ENCODE peak calls at places on chromosomes 16 and 17, in four cellular contexts. One of them, this sample, is unnamed.

GRCh38 chr16:31076319-31076718 is 2.1 kb downstream of the ZNF646 start:
- DNase-seq in SK-N-SH: no peak
- DNase-seq in GM12878: no peak
- DNase-seq in A549: no peak
- DNase-seq in this sample: no peak

GRCh38 chr16:85614338-85615013 is 1.4 kb downstream of the GSE1 start:
- DNase-seq in SK-N-SH: no peak
- DNase-seq in GM12878: no peak
- DNase-seq in A549: peak
- DNase-seq in this sample: no peak

GRCh38 chr17:78045316-78045715 is 83.2 kb downstream of the TMC6 start:
- DNase-seq in SK-N-SH: no peak
- DNase-seq in GM12878: no peak
- DNase-seq in A549: no peak
- DNase-seq in this sample: no peak

GRCh38 chr17:82917656-82918345 is 78.0 kb upstream of the ZNF750 start:
- DNase-seq in SK-N-SH: peak
- DNase-seq in GM12878: no peak
- DNase-seq in A549: peak
- DNase-seq in this sample: peak

GRCh38 chr17:9859781-9860180 is 34.1 kb downstream of the GLP2R start:
- DNase-seq in SK-N-SH: no peak
- DNase-seq in GM12878: no peak
- DNase-seq in A549: no peak
- DNase-seq in this sample: no peak

GRCh38 chr17:81365148-81365600 is 30.1 kb upstream of the BAHCC1 start:
- DNase-seq in SK-N-SH: no peak
- DNase-seq in GM12878: no peak
- DNase-seq in A549: no peak
- DNase-seq in this sample: no peak

GRCh38 chr17:28908640-28909098 is 5.8 kb upstream of the DHRS13 start:
- DNase-seq in SK-N-SH: no peak
- DNase-seq in GM12878: no peak
- DNase-seq in A549: no peak
- DNase-seq in this sample: peak

GRCh38 chr16:12758031-12758669 is 45.5 kb downstream of the CPPED1 start:
- DNase-seq in SK-N-SH: peak
- DNase-seq in GM12878: no peak
- DNase-seq in A549: no peak
- DNase-seq in this sample: no peak

GRCh38 chr17:42120161-42121065 is 754 bp downstream of the KAT2A start:
- DNase-seq in SK-N-SH: peak
- DNase-seq in GM12878: no peak
- DNase-seq in A549: peak
- DNase-seq in this sample: peak

GRCh38 chr16:11996433-11997174 is 20.1 kb downstream of the SNX29 start:
- DNase-seq in SK-N-SH: no peak
- DNase-seq in GM12878: no peak
- DNase-seq in A549: no peak
- DNase-seq in this sample: no peak

GRCh38 chr17:37060094-37060493 is 111.3 kb downstream of the AATF start:
- DNase-seq in SK-N-SH: no peak
- DNase-seq in GM12878: no peak
- DNase-seq in A549: no peak
- DNase-seq in this sample: no peak

GRCh38 chr17:28033972-28034714 is 8.3 kb upstream of the NLK start:
- DNase-seq in SK-N-SH: no peak
- DNase-seq in GM12878: no peak
- DNase-seq in A549: no peak
- DNase-seq in this sample: no peak

GRCh38 chr16:21628772-21629171 is 23.6 kb downstream of the IGSF6 start:
- DNase-seq in SK-N-SH: no peak
- DNase-seq in GM12878: no peak
- DNase-seq in A549: no peak
- DNase-seq in this sample: no peak

GRCh38 chr17:72515291-72516065 is 394.7 kb downstream of the SOX9 start:
- DNase-seq in SK-N-SH: peak
- DNase-seq in GM12878: peak
- DNase-seq in A549: no peak
- DNase-seq in this sample: no peak

DNA sequence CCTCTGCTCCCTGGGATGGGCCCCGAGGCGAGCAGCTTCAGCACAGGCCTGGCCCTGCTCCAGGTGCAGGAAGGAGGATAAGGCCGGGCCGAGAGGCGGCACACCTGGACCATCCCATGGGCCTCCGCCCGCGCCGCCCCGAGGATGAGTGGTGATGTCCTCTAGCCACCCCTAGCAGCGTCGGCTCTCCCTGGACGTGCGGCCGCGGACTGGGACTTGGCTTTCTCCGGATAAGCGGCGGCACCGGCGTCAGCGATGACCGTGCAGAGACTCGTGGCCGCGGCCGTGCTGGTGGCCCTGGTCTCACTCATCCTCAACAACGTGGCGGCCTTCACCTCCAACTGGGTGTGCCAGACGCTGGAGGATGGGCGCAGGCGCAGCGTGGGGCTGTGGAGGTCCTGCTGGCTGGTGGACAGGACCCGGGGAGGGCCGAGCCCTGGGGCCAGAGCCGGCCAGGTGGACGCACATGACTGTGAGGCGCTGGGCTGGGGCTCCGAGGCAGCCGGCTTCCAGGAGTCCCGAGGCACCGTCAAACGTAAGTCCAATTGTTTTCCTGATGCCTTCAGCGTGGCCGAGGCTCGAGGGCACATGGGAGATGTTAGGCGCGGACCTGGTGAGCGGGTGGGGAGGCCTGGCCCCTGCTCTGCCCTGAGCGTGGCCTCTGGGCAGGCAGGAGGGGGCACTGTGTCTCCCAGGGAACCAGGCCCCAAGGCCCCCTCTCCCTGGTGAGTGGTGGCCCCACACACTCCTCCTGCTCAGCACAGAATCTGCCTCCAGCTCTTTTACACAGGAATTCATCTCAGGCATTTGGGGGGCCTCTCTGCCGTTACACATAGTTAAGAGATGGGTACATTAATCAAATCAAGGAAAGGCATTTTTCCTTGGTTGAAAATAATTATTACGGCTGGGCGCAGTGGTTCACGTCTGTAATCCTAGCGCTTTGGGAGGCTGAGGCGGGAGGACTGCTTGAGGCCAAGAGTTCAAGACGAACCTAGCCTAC is 855 bp downstream of the TMEM204 start:
- DNase-seq in SK-N-SH: no peak
- DNase-seq in GM12878: no peak
- DNase-seq in A549: no peak
- DNase-seq in this sample: no peak
- TF ChIP-seq PBX3 in SK-N-SH: no peak
- TF ChIP-seq PBX3 in GM12878: no peak
- TF ChIP-seq PBX3 in A549: no peak
- TF ChIP-seq PBX3 in this sample: no peak

GRCh38 chr17:1485311-1485747 is 7.2 kb downstream of the MYO1C start:
- DNase-seq in SK-N-SH: peak
- DNase-seq in GM12878: no peak
- DNase-seq in A549: peak
- DNase-seq in this sample: peak
- TF ChIP-seq PBX3 in SK-N-SH: no peak
- TF ChIP-seq PBX3 in GM12878: no peak
- TF ChIP-seq PBX3 in A549: peak
- TF ChIP-seq PBX3 in this sample: no peak

GRCh38 chr17:50289268-50289667 is 15.0 kb downstream of the TMEM92 start:
- DNase-seq in SK-N-SH: no peak
- DNase-seq in GM12878: no peak
- DNase-seq in A549: no peak
- DNase-seq in this sample: no peak
- TF ChIP-seq PBX3 in SK-N-SH: no peak
- TF ChIP-seq PBX3 in GM12878: no peak
- TF ChIP-seq PBX3 in A549: no peak
- TF ChIP-seq PBX3 in this sample: no peak

GRCh38 chr17:7128174-7128573 is 13.6 kb upstream of the ASGR2 start:
- DNase-seq in SK-N-SH: no peak
- DNase-seq in GM12878: no peak
- DNase-seq in A549: no peak
- DNase-seq in this sample: no peak

GRCh38 chr17:7132511-7133094 is 18.0 kb upstream of the ASGR2 start:
- DNase-seq in SK-N-SH: no peak
- DNase-seq in GM12878: peak
- DNase-seq in A549: no peak
- DNase-seq in this sample: peak

GRCh38 chr17:7130626-7131467 is 16.2 kb upstream of the ASGR2 start:
- DNase-seq in SK-N-SH: no peak
- DNase-seq in GM12878: no peak
- DNase-seq in A549: no peak
- DNase-seq in this sample: no peak

GRCh38 chr17:7133424-7133823 is 18.8 kb upstream of the ASGR2 start:
- DNase-seq in SK-N-SH: peak
- DNase-seq in GM12878: peak
- DNase-seq in A549: no peak
- DNase-seq in this sample: peak

DNA sequence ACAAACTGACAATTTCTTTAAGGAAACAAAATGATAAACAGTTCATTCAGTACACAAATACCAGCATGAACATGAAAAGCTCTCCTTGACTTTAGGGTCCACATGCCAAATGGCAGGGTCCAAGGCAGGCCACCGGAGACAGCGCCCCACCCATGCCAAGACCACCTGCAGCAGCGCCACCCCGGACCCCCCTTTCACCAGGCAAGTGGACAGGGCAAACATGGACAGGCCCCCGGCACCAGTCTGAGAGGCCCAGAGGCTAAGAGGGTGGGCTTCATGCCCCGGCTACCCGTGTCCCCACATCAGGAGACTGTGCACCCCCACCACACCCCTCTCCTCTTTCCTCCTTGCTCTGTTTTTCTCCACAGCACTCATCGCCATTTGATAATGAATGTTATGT is 14.7 kb upstream of the ASGR2 start:
- DNase-seq in SK-N-SH: no peak
- DNase-seq in GM12878: no peak
- DNase-seq in A549: no peak
- DNase-seq in this sample: no peak
- TF ChIP-seq PBX3 in SK-N-SH: no peak
- TF ChIP-seq PBX3 in GM12878: no peak
- TF ChIP-seq PBX3 in A549: no peak
- TF ChIP-seq PBX3 in this sample: no peak

GRCh38 chr17:38883592-38884526 is 14.0 kb downstream of the LASP1 start:
- DNase-seq in SK-N-SH: no peak
- DNase-seq in GM12878: no peak
- DNase-seq in A549: no peak
- DNase-seq in this sample: no peak
- TF ChIP-seq PBX3 in SK-N-SH: no peak
- TF ChIP-seq PBX3 in GM12878: no peak
- TF ChIP-seq PBX3 in A549: no peak
- TF ChIP-seq PBX3 in this sample: no peak

DNA sequence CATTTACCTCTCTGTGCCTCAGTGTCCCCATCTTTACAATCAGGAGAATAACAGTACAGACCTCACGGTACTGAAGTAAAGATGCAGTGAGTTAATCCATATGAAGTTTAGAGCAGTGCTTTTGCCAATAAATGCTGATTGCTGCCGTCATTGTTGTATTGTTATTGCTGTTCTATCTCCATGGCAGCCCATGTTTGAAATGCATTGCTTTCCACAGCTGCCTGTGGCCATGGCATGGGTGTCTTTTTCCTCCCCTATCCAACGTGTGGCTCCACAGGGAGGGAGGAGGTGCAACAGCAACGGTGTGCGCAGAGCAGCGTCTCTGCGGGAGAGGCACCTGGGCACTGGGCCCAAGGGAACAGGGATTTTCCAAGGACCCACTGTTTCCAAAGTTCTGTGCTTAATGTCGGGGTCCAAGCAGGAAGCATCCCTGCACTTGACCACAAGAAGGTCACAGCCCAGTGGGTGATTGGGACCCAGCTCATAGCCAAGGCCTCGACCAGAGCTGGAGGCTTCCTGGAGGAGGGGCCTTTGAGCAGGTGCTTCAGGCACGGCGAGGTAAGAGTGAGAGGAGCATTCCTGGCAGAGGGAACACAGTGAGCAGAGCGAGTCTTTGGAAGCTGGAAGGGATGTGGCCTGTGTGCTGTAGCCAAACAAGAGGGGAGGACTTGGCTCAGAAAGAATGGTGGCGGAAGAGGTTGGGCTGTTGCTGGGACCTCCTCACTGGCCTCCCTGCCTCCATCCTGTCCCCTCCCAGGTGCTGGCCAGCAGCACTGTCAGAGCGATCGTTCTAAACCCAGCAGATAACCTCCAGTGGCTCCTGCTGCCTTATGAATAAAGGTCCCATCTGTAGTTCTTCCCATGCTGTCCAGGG is 3.9 kb downstream of the RAI1 start:
- DNase-seq in SK-N-SH: peak
- DNase-seq in GM12878: no peak
- DNase-seq in A549: no peak
- DNase-seq in this sample: no peak
- TF ChIP-seq PBX3 in SK-N-SH: no peak
- TF ChIP-seq PBX3 in GM12878: no peak
- TF ChIP-seq PBX3 in A549: no peak
- TF ChIP-seq PBX3 in this sample: no peak

DNA sequence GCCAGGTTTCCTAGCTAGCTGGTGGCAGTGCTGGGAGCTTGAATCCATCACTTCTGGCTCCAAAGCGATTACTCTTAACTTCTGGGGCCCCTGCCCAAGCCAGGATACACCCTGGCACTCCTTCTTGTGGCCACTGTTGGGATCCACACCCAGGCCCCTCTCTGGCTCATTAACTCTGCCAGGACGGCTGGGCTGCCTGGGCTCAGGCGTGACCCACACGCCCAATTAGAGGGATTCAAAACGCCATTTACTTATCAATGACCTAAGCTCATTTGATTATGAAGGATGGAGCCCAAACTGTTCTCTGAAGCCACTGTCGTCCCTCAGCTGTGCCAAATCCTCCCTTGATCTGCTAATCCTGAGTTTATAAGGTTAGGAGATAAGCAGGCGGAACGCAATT is 79.7 kb upstream of the BRD7 start:
- DNase-seq in SK-N-SH: peak
- DNase-seq in GM12878: no peak
- DNase-seq in A549: no peak
- DNase-seq in this sample: peak
- TF ChIP-seq PBX3 in SK-N-SH: no peak
- TF ChIP-seq PBX3 in GM12878: no peak
- TF ChIP-seq PBX3 in A549: no peak
- TF ChIP-seq PBX3 in this sample: no peak

GRCh38 chr17:67504182-67504581 is 127.1 kb downstream of the PITPNC1 start:
- DNase-seq in SK-N-SH: no peak
- DNase-seq in GM12878: no peak
- DNase-seq in A549: no peak
- DNase-seq in this sample: no peak
- TF ChIP-seq PBX3 in SK-N-SH: no peak
- TF ChIP-seq PBX3 in GM12878: no peak
- TF ChIP-seq PBX3 in A549: no peak
- TF ChIP-seq PBX3 in this sample: no peak